ENCODE peak calls at places on chromosomes 13 and 19, in seven cellular contexts. W is GM12878, S is endothelial cell of umbilical vein, M is H1, Z is A549, D is SK-N-SH, H is HCT116. K is an unnamed sample.

GRCh38 chr13:97275265-97275664 is 53.1 kb downstream of the MBNL2 start:
- DNase-seq in W (no peak), S (peak), M (no peak), Z (no peak), D (no peak), H (no peak), K (no peak)

GRCh38 chr19:54137913-54138776 is 583 bp downstream of the CNOT3 start:
- DNase-seq in W (no peak), S (no peak), M (peak), Z (no peak), D (peak), H (no peak), K (no peak)

GRCh38 chr19:5953034-5953589 is 24.8 kb downstream of the RANBP3 start:
- DNase-seq in W (no peak), S (peak), M (no peak), Z (no peak), D (no peak), H (no peak), K (no peak)

GRCh38 chr13:97567510-97568243 is 133.7 kb downstream of the RAP2A start:
- DNase-seq in W (peak), S (no peak), M (no peak), Z (peak), D (no peak), H (peak), K (peak)

GRCh38 chr13:27704681-27705080 is 83.0 kb downstream of the POLR1D start:
- DNase-seq in W (peak), S (no peak), M (no peak), Z (no peak), D (no peak), H (no peak), K (peak)

GRCh38 chr19:47644743-47645499 is 36.0 kb downstream of the BICRA start:
- DNase-seq in W (no peak), S (no peak), M (no peak), Z (no peak), D (no peak), H (no peak), K (no peak)

GRCh38 chr19:44948763-44949374 is 3.0 kb downstream of the APOC2 start:
- DNase-seq in W (no peak), S (no peak), M (no peak), Z (no peak), D (no peak), H (no peak), K (no peak)

GRCh38 chr19:2015611-2015950 is at the start of gene BTBD2:
- DNase-seq in W (no peak), S (no peak), M (no peak), Z (no peak), D (peak), H (peak), K (peak)

GRCh38 chr13:50685491-50685890 is 158.0 kb downstream of the DLEU7 start:
- DNase-seq in W (no peak), S (peak), M (no peak), Z (no peak), D (no peak), H (no peak), K (no peak)

GRCh38 chr19:912181-913079 is 589 bp downstream of the R3HDM4 start:
- DNase-seq in W (no peak), S (no peak), M (no peak), Z (no peak), D (no peak), H (no peak), K (no peak)

GRCh38 chr19:16581971-16582343 is 9.7 kb upstream of the SLC35E1 start:
- DNase-seq in W (no peak), S (no peak), M (no peak), Z (no peak), D (no peak), H (no peak), K (no peak)

GRCh38 chr19:52226652-52227051 is 36.8 kb downstream of the PPP2R1A start:
- DNase-seq in W (no peak), S (no peak), M (no peak), Z (no peak), D (no peak), H (no peak), K (no peak)

GRCh38 chr13:53237696-53238095 is 209.1 kb downstream of the OLFM4 start:
- DNase-seq in W (no peak), S (no peak), M (no peak), Z (no peak), D (no peak), H (no peak), K (no peak)

GRCh38 chr19:33678796-33679195 is 57.0 kb downstream of the CHST8 start:
- DNase-seq in W (no peak), S (no peak), M (no peak), Z (no peak), D (peak), H (no peak), K (no peak)

GRCh38 chr13:103525530-103525929 is 459.3 kb upstream of the SLC10A2 start:
- DNase-seq in W (no peak), S (no peak), M (no peak), Z (no peak), D (no peak), H (no peak), K (no peak)

GRCh38 chr19:33273881-33274662 is 28.3 kb downstream of the CEBPA start:
- DNase-seq in W (no peak), S (peak), M (no peak), Z (no peak), D (no peak), H (peak), K (peak)

GRCh38 chr19:16266586-16266942 is 58.1 kb upstream of the KLF2 start:
- DNase-seq in W (no peak), S (no peak), M (no peak), Z (no peak), D (no peak), H (no peak), K (peak)

GRCh38 chr13:94672400-94672799 is 39.9 kb downstream of the SOX21 start:
- DNase-seq in W (no peak), S (no peak), M (no peak), Z (no peak), D (no peak), H (no peak), K (no peak)

GRCh38 chr13:66210677-66211076 is 1019.5 kb downstream of the PCDH9 start:
- DNase-seq in W (no peak), S (peak), M (no peak), Z (peak), D (no peak), H (peak), K (peak)

GRCh38 chr13:35891973-35892441 is 239.2 kb downstream of the DCLK1 start:
- DNase-seq in W (no peak), S (no peak), M (no peak), Z (no peak), D (no peak), H (no peak), K (no peak)

GRCh38 chr13:37075164-37075563 is 15.7 kb upstream of the SUPT20H start:
- DNase-seq in W (no peak), S (no peak), M (no peak), Z (no peak), D (no peak), H (no peak), K (no peak)

GRCh38 chr13:114081761-114082681 is 50.4 kb downstream of the RASA3 start:
- DNase-seq in W (no peak), S (no peak), M (no peak), Z (no peak), D (no peak), H (no peak), K (no peak)

GRCh38 chr19:46613525-46613924 is 11.4 kb downstream of the PTGIR start:
- DNase-seq in W (no peak), S (no peak), M (no peak), Z (no peak), D (no peak), H (no peak), K (no peak)

GRCh38 chr19:13302521-13303270 is 152.5 kb downstream of the IER2 start:
- DNase-seq in W (no peak), S (no peak), M (no peak), Z (no peak), D (no peak), H (no peak), K (no peak)

GRCh38 chr19:52273301-52273700 is 3.9 kb downstream of the ZNF766 start:
- DNase-seq in W (no peak), S (no peak), M (no peak), Z (no peak), D (no peak), H (no peak), K (no peak)

GRCh38 chr13:41765813-41766212 is 195.1 kb downstream of the VWA8 start:
- DNase-seq in W (no peak), S (peak), M (no peak), Z (no peak), D (no peak), H (no peak), K (no peak)

GRCh38 chr19:16581145-16581970 is 9.1 kb upstream of the SLC35E1 start:
- DNase-seq in W (no peak), S (no peak), M (no peak), Z (no peak), D (no peak), H (no peak), K (no peak)

GRCh38 chr19:1027953-1028902 is 1.8 kb downstream of the CNN2 start:
- DNase-seq in W (no peak), S (peak), M (peak), Z (peak), D (peak), H (peak), K (peak)

GRCh38 chr19:27776020-27776419 is 1436.9 kb downstream of the UQCRFS1 start:
- DNase-seq in W (no peak), S (no peak), M (peak), Z (peak), D (no peak), H (no peak), K (peak)

GRCh38 chr13:111575276-111575675 is 254.8 kb downstream of the TEX29 start:
- DNase-seq in W (no peak), S (no peak), M (no peak), Z (no peak), D (no peak), H (no peak), K (no peak)

GRCh38 chr13:114339779-114340534 is 25.7 kb downstream of the CHAMP1 start:
- DNase-seq in W (no peak), S (peak), M (no peak), Z (peak), D (peak), H (peak), K (peak)

GRCh38 chr13:48319458-48320395 is 16.2 kb downstream of the RB1 start:
- DNase-seq in W (no peak), S (no peak), M (no peak), Z (no peak), D (no peak), H (no peak), K (no peak)
- H3K4me3 ChIP-seq in W (no peak), S (no peak), M (no peak), Z (no peak), D (no peak), H (no peak), K (no peak)

GRCh38 chr13:30895773-30896172 is 10.3 kb upstream of the MEDAG start:
- DNase-seq in W (no peak), S (peak), M (no peak), Z (no peak), D (no peak), H (no peak), K (no peak)
- TF ChIP-seq CTCF in W (no peak), S (no peak), M (no peak), Z (no peak), D (no peak), H (no peak), K (no peak)

GRCh38 chr19:8880864-8881488 is 48.8 kb downstream of the MBD3L1 start:
- DNase-seq in W (no peak), S (no peak), M (no peak), Z (no peak), D (no peak), H (no peak), K (no peak)

GRCh38 chr19:8881512-8881911 is 49.3 kb downstream of the MBD3L1 start:
- DNase-seq in W (no peak), S (no peak), M (no peak), Z (no peak), D (no peak), H (no peak), K (no peak)

GRCh38 chr19:8877854-8878705 is 45.9 kb downstream of the MBD3L1 start:
- DNase-seq in W (no peak), S (no peak), M (no peak), Z (no peak), D (peak), H (peak), K (peak)
- TF ChIP-seq MAX in W (no peak), S (no peak), M (no peak), Z (no peak), D (no peak), H (no peak), K (no peak)

GRCh38 chr19:30330266-30330665 is 41.9 kb upstream of the ZNF536 start:
- DNase-seq in W (no peak), S (no peak), M (no peak), Z (no peak), D (no peak), H (no peak), K (no peak)

GRCh38 chr19:30325657-30326056 is 46.5 kb upstream of the ZNF536 start:
- DNase-seq in W (no peak), S (no peak), M (no peak), Z (no peak), D (no peak), H (no peak), K (no peak)

GRCh38 chr19:30326076-30326710 is 46.0 kb upstream of the ZNF536 start:
- DNase-seq in W (no peak), S (no peak), M (no peak), Z (no peak), D (no peak), H (no peak), K (no peak)

GRCh38 chr19:30327331-30327730 is 44.9 kb upstream of the ZNF536 start:
- DNase-seq in W (no peak), S (no peak), M (no peak), Z (no peak), D (no peak), H (no peak), K (no peak)

DNA sequence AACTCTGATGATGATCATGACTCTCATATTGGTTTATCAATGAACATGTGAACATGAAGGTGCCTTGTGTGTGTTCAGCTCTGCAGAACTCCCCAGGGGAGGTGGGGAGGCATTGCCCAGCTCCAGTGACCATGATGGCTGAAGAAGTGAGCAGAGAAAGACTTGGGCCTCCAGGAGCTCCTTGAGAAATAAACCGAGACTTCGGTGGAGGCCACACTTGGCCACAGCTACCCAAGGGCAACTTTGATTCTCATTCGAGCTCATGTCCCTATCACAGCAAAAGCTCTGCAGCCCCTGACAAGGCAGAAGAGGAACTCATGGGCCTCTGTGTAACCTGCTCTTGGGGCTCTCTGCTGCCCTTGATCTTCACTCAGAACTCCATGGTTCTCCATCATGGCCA is 44.1 kb upstream of the ZNF536 start:
- DNase-seq in W (no peak), S (no peak), M (no peak), Z (no peak), D (no peak), H (no peak), K (no peak)
- H3K4me3 ChIP-seq in W (no peak), S (no peak), M (no peak), Z (no peak), D (no peak), H (no peak), K (no peak)

DNA sequence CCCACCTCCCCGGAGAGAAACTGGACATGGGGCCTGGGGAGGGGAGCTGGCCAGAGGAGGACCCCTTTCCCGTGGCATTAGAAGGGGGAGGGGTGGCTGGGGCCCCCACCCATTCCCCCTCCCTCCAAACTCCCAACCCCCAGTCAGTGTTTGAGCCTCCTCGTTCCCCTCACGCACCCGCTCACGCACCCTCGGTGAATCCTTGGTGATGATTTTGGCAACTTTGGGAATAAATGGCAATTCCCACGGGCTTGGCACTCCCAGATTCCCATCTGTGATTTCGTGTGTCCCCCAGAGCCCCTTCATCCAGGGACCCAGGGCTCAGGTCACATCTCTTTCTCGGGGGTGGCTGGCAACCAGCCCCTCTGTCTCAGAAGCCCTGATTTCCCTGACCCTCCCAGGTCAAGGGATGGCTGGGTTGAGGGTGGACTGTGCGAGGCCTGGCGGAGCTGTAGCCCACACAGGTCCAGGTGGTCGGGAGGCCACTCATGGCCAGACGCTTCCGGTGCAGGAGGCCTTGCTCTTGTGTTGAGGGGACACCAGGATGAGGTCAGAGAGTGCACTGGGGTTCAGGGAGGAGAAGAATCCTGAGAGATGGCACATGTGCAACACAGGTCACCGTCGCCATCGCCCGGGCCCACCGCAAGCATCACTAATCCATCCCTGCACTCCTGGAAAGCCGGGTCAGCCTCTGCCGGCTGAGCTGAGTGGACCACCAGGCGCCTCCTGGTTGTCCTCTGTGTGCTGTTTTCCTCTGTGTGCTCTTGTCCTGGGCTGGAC is 20.7 kb downstream of the EPN1 start:
- DNase-seq in W (no peak), S (no peak), M (no peak), Z (no peak), D (no peak), H (no peak), K (no peak)
- TF ChIP-seq CTCF in W (no peak), S (no peak), M (no peak), Z (no peak), D (no peak), H (no peak), K (no peak)

DNA sequence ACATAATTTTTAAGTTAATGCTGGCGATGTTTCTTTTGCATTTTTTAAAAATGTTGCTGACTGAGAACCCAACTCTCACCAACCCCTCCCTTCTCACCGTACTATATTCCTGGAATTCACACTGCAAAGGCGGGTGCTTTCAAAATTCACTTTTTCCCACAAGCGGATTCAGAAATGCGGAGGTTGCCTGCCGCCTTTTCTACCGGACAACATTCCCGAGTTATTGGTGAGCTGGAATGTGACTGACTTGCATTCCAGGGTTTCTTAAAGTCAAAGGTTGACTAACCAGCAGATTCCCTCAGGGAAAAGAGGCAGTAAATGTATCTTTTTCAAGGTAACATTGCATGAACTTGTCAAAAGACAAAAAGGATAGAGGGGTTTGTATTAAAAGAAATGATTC is 113.3 kb downstream of the RAB20 start:
- DNase-seq in W (no peak), S (no peak), M (no peak), Z (no peak), D (no peak), H (peak), K (no peak)
- TF ChIP-seq MAX in W (no peak), S (no peak), M (no peak), Z (no peak), D (no peak), H (peak), K (no peak)

GRCh38 chr13:33318037-33318436 is 32.5 kb upstream of the STARD13 start:
- DNase-seq in W (no peak), S (no peak), M (no peak), Z (no peak), D (no peak), H (no peak), K (no peak)
- H3K4me3 ChIP-seq in W (no peak), S (no peak), M (no peak), Z (no peak), D (no peak), H (no peak), K (no peak)

DNA sequence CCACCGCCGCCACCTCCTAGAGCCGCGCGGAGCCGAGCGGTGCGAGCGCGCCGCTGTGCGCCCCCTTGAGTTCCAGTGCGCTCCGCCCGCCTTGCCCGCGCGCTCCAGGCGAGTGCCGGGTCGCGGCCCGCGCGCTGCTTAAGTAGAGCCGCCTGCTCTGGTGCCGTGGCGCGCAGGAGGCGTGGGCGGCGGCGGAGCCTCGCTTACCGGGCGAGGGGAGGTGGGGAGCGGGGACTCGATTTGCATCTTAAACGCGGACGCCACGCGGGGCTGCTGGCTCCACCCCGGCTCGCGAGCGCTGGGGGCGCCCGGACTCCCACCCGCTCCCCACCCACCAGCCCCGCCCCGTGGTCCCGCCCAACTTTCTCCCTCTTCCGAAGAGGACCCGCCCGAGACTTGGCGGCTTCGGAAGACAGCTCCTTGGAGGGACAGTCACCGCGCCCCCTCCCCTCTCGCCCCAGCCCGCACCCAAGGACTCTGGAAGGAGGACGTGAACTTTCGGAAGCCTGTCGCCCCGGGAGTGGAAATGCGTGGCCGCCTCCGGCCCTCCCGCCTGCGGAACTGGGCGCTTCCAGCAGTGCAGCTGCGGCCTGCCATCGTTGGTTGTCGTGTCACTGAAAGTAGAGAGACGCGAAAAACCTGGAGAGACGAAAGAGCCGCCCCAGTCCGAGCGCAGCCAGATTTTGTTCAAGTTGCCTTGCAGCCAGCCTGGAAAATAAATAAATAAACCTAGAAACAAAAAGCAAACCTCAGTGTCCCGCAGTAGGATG is at the start of gene KCTD12:
- DNase-seq in W (no peak), S (peak), M (no peak), Z (peak), D (peak), H (peak), K (peak)
- TF ChIP-seq CTCF in W (peak), S (peak), M (peak), Z (peak), D (peak), H (no peak), K (peak)

DNA sequence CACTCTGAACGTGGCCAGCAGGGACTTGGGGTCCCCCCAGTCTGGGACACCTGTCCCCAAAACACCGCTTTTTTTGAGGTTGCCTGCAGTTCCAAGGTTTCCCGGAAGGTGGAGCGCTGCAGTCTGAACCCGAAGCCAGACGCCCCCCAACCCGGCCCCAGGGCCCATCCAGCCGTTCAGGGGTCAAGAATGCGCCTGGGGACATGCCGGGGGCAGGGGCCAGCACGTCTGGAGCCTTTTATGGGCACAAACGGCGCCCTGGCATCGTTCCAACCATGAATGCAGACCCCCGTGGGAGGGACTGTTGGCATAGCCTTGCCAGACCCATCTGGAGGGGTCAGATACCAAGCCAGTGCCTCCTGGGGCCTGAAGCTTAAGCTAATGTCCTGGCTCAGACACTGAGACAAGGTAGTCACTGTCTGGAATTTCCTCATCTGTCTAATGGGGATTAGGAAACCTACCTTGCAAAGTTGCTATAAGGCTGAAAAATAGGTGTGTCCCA is 6.9 kb downstream of the S1PR5 start:
- DNase-seq in W (no peak), S (no peak), M (peak), Z (peak), D (peak), H (no peak), K (peak)
- TF ChIP-seq MAX in W (no peak), S (no peak), M (no peak), Z (no peak), D (no peak), H (no peak), K (no peak)

K was measured in NB4.